ENCODE peak calls at places on chromosomes 5 and 9, in six cellular contexts. H is DMS153, Y is left lobe of liver, L is H9, N is NCI-H748 treated with DMSO at 0.1 percent for 48 hours, A is GM10248. G is an unnamed sample.

GRCh38 chr5:80931423-80931822 is 28.7 kb upstream of the RASGRF2 start:
- DNase-seq in H (no peak), Y (no peak), L (no peak), N (no peak), A (no peak), G (no peak)

GRCh38 chr9:117783828-117784227 is 79.6 kb downstream of the TLR4 start:
- DNase-seq in H (no peak), Y (peak; percentile 59), L (no peak), N (no peak), A (peak; percentile 29), G (no peak)

GRCh38 chr9:3043369-3043768 is 199.5 kb upstream of the PUM3 start:
- DNase-seq in H (no peak), Y (no peak), L (no peak), N (no peak), A (no peak), G (no peak)

GRCh38 chr5:52177193-52177592 is 610.5 kb upstream of the ITGA1 start:
- DNase-seq in H (no peak), Y (no peak), L (no peak), N (no peak), A (no peak), G (no peak)

GRCh38 chr9:97703437-97704326 is 6.5 kb upstream of the XPA start:
- DNase-seq in H (peak; percentile 60), Y (no peak), L (no peak), N (no peak), A (no peak), G (no peak)

GRCh38 chr9:18721267-18722079 is 247.5 kb downstream of the ADAMTSL1 start:
- DNase-seq in H (peak; percentile 11), Y (no peak), L (no peak), N (peak; percentile 36), A (no peak), G (no peak)

GRCh38 chr5:91875133-91875779 is 492.1 kb upstream of the ARRDC3 start:
- DNase-seq in H (no peak), Y (no peak), L (no peak), N (peak; percentile 39), A (no peak), G (no peak)

GRCh38 chr5:143527808-143528207 is 124.3 kb upstream of the NR3C1 start:
- DNase-seq in H (no peak), Y (no peak), L (no peak), N (no peak), A (no peak), G (no peak)

GRCh38 chr5:127801751-127802476 is 98.7 kb downstream of the CCDC192 start:
- DNase-seq in H (peak; percentile 20), Y (no peak), L (no peak), N (no peak), A (no peak), G (no peak)

GRCh38 chr9:131591845-131592208 is 46.5 kb downstream of the PRRT1B start:
- DNase-seq in H (no peak), Y (no peak), L (no peak), N (no peak), A (no peak), G (no peak)

GRCh38 chr9:7780261-7780988 is 19.2 kb downstream of the DMAC1 start:
- DNase-seq in H (no peak), Y (no peak), L (no peak), N (no peak), A (no peak), G (no peak)

GRCh38 chr9:109886050-109886449 is 106.1 kb downstream of the PALM2AKAP2 start:
- DNase-seq in H (no peak), Y (no peak), L (no peak), N (no peak), A (no peak), G (no peak)

GRCh38 chr5:375336-375920 is 53.9 kb downstream of the AHRR start:
- DNase-seq in H (no peak), Y (peak; percentile 32), L (peak; percentile 12), N (no peak), A (no peak), G (peak; percentile 2)

GRCh38 chr5:172437445-172438303 is 16.7 kb downstream of the SH3PXD2B start:
- DNase-seq in H (peak; percentile 89), Y (peak; percentile 59), L (no peak), N (peak; percentile 90), A (no peak), G (no peak)

GRCh38 chr5:16570121-16570815 is 46.5 kb downstream of the RETREG1 start:
- DNase-seq in H (no peak), Y (no peak), L (no peak), N (no peak), A (no peak), G (no peak)

GRCh38 chr9:113011911-113012381 is at the start of gene ZNF883:
- DNase-seq in H (peak; percentile 58), Y (no peak), L (peak; percentile 82), N (peak; percentile 74), A (peak; percentile 7), G (peak; percentile 77)

GRCh38 chr5:163529698-163530097 is 24.3 kb downstream of the MAT2B start:
- DNase-seq in H (no peak), Y (no peak), L (no peak), N (no peak), A (no peak), G (no peak)

GRCh38 chr5:136811086-136811485 is 445.7 kb upstream of the TRPC7 start:
- DNase-seq in H (no peak), Y (no peak), L (no peak), N (no peak), A (no peak), G (no peak)

GRCh38 chr5:139689631-139690384 is 41.7 kb downstream of the CXXC5 start:
- DNase-seq in H (no peak), Y (peak; percentile 65), L (peak; percentile 67), N (no peak), A (peak; percentile 62), G (no peak)

GRCh38 chr9:81564632-81565031 is 124.7 kb downstream of the TLE1 start:
- DNase-seq in H (no peak), Y (no peak), L (no peak), N (no peak), A (no peak), G (no peak)

GRCh38 chr5:169765176-169765575 is 128.1 kb downstream of the DOCK2 start:
- DNase-seq in H (no peak), Y (no peak), L (no peak), N (no peak), A (no peak), G (no peak)

GRCh38 chr5:78927657-78928282 is 57.3 kb downstream of the ARSB start:
- DNase-seq in H (no peak), Y (no peak), L (peak; percentile 65), N (no peak), A (no peak), G (peak; percentile 61)

GRCh38 chr5:148469446-148470062 is 85.8 kb downstream of the FBXO38 start:
- DNase-seq in H (no peak), Y (no peak), L (no peak), N (no peak), A (no peak), G (no peak)

GRCh38 chr5:170497311-170498038 is 6.3 kb upstream of the KCNIP1 start:
- DNase-seq in H (no peak), Y (no peak), L (no peak), N (no peak), A (no peak), G (no peak)

GRCh38 chr9:27212191-27212590 is 84.8 kb downstream of the EQTN start:
- DNase-seq in H (no peak), Y (no peak), L (no peak), N (no peak), A (no peak), G (no peak)

GRCh38 chr5:86546050-86546449 is 71.7 kb upstream of the COX7C start:
- DNase-seq in H (no peak), Y (no peak), L (no peak), N (no peak), A (no peak), G (no peak)